ENCODE peak calls at places on chromosomes 4 and X, in ten cellular contexts. Q is HCT116, M is foreskin fibroblast, C is neural crest cell, T is fibroblast of mammary gland, L is upper lobe of right lung, I is A549, Z is GM20000, B is AG10803, X is IMR-90. G is an unnamed sample.

GRCh38 chr4:102640669-102641068 is 120.1 kb downstream of the MANBA start:
- DNase-seq in Q (no peak), M (peak; percentile 33), C (no peak), T (peak; percentile 63), L (no peak), I (no peak), Z (no peak), B (peak; percentile 47), X (peak; percentile 72), G (no peak)

GRCh38 chrX:130771230-130771629 is 131.8 kb downstream of the ENOX2 start:
- DNase-seq in Q (no peak), M (no peak), C (no peak), T (peak; percentile 47), L (no peak), I (no peak), Z (no peak), B (no peak), X (no peak), G (no peak)

GRCh38 chr4:157983300-157983699 is 189.5 kb downstream of the GASK1B start:
- DNase-seq in Q (no peak), M (no peak), C (no peak), T (peak; percentile 33), L (no peak), I (no peak), Z (no peak), B (no peak), X (no peak), G (no peak)

GRCh38 chr4:151407466-151408379 is 1.3 kb upstream of the FHIP1A start:
- DNase-seq in Q (no peak), M (no peak), C (no peak), T (no peak), L (peak; percentile 73), I (no peak), Z (peak; percentile 83), B (peak; percentile 43), X (no peak), G (peak; percentile 21)

GRCh38 chr4:5956285-5957021 is 61.8 kb downstream of the C4orf50 start:
- DNase-seq in Q (no peak), M (no peak), C (peak; percentile 31), T (no peak), L (peak; percentile 66), I (no peak), Z (no peak), B (no peak), X (no peak), G (no peak)

GRCh38 chr4:21697583-21697982 is 251.0 kb downstream of the KCNIP4 start:
- DNase-seq in Q (peak; percentile 3), M (no peak), C (peak; percentile 1), T (peak; percentile 17), L (no peak), I (peak; percentile 6), Z (no peak), B (no peak), X (no peak), G (no peak)

GRCh38 chr4:145482209-145483021 is 762 bp downstream of the SMAD1 start:
- DNase-seq in Q (peak; percentile 16), M (peak; percentile 63), C (peak; percentile 44), T (peak; percentile 78), L (peak; percentile 77), I (peak; percentile 46), Z (peak; percentile 73), B (peak; percentile 67), X (peak; percentile 86), G (peak; percentile 18)

GRCh38 chr4:20044502-20044911 is 207.2 kb upstream of the SLIT2 start:
- DNase-seq in Q (no peak), M (peak; percentile 18), C (no peak), T (no peak), L (no peak), I (no peak), Z (no peak), B (peak; percentile 72), X (peak; percentile 50), G (no peak)

GRCh38 chr4:26701786-26702227 is 117.9 kb downstream of the TBC1D19 start:
- DNase-seq in Q (peak; percentile 39), M (peak; percentile 15), C (no peak), T (peak; percentile 56), L (no peak), I (no peak), Z (no peak), B (peak; percentile 31), X (peak; percentile 70), G (no peak)

GRCh38 chr4:2673157-2673556 is 83.0 kb downstream of the TNIP2 start:
- DNase-seq in Q (no peak), M (no peak), C (no peak), T (peak; percentile 21), L (no peak), I (peak; percentile 11), Z (no peak), B (no peak), X (no peak), G (no peak)
- TF ChIP-seq CTCF in Q (peak; percentile 50), M (peak; percentile 42), C (peak; percentile 41), T (peak; percentile 49), L (peak; percentile 17), I (peak; percentile 21), Z (no peak), B (peak; percentile 20), X (peak; percentile 25), G (no peak)

GRCh38 chr4:77695769-77696168 is 90.1 kb downstream of the CXCL13 start:
- DNase-seq in Q (peak; percentile 86), M (peak; percentile 91), C (no peak), T (peak; percentile 97), L (no peak), I (peak; percentile 71), Z (no peak), B (peak; percentile 88), X (peak; percentile 97), G (no peak)

GRCh38 chr4:77701111-77701510 is 95.5 kb downstream of the CXCL13 start:
- DNase-seq in Q (no peak), M (no peak), C (no peak), T (no peak), L (no peak), I (no peak), Z (no peak), B (no peak), X (no peak), G (no peak)

GRCh38 chr4:77697860-77698599 is 92.4 kb downstream of the CXCL13 start:
- DNase-seq in Q (peak; percentile 29), M (peak; percentile 66), C (no peak), T (peak; percentile 77), L (no peak), I (peak; percentile 65), Z (peak; percentile 5), B (peak; percentile 72), X (peak; percentile 67), G (no peak)

DNA sequence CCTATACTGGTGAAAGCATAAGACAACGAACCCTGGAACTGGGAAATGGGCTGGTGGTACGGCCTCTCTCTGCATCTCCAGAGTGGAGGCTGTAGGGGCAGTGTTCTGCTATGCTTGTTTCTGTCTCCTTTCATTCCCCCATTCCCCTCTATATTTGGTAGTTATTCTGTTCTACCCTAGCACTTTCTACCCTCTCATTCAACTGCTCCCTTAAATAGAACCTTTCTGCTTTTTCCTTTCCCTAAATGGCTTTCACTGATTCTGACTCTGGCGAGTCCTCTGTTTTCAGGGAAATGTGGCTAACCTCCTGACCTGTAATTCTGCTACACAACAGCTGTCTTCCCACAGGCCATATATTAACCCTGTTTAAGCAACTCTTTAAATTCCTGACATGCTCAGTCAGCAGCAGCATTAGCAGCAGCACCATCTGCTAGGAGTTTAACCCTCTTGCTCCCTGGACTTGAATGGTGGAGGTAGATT is 94.2 kb downstream of the CXCL13 start:
- DNase-seq in Q (no peak), M (peak; percentile 89), C (peak; percentile 25), T (peak; percentile 90), L (no peak), I (peak; percentile 47), Z (no peak), B (peak; percentile 86), X (peak; percentile 93), G (no peak)
- TF ChIP-seq CTCF in Q (peak; percentile 33), M (peak; percentile 11), C (peak; percentile 25), T (peak; percentile 32), L (no peak), I (peak; percentile 11), Z (no peak), B (peak; percentile 39), X (peak; percentile 9), G (no peak)

GRCh38 chr4:175951794-175952193 is 113.8 kb upstream of the WDR17 start:
- DNase-seq in Q (no peak), M (no peak), C (no peak), T (peak; percentile 34), L (no peak), I (peak; percentile 37), Z (no peak), B (no peak), X (peak; percentile 1), G (no peak)

GRCh38 chr4:175954685-175955084 is 111.0 kb upstream of the WDR17 start:
- DNase-seq in Q (no peak), M (no peak), C (no peak), T (no peak), L (no peak), I (no peak), Z (no peak), B (no peak), X (no peak), G (no peak)

DNA sequence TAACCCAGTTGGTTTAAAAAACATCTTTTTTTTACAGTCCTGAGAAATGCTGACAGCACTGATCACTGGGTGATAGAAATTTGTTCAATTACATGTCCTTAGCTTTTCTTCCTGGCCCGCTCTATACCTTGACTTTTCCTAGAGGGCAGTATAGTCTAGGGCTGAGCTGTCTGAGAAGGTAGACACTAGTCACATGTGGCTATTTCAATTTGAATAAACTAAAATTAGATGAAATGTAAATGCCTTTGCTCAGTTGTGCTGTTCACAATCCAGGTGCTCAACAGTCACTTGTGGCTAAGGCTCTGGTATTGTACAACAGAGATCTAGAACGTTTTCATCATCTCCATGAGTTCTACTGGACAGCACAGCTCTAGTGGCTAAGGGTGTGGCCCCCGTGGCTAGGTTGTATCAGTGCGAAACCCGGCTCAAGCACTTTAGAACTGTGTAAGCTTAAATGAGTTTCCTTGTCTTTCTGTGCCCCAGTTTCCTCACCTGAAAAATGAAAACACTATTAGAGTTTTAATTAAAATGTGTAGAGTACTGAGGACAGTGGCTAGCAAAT is 111.6 kb upstream of the WDR17 start:
- DNase-seq in Q (no peak), M (no peak), C (no peak), T (peak; percentile 8), L (no peak), I (peak; percentile 2), Z (peak; percentile 30), B (no peak), X (no peak), G (no peak)
- TF ChIP-seq CTCF in Q (peak; percentile 50), M (no peak), C (peak; percentile 36), T (peak; percentile 19), L (no peak), I (no peak), Z (no peak), B (no peak), X (peak; percentile 19), G (no peak)

DNA sequence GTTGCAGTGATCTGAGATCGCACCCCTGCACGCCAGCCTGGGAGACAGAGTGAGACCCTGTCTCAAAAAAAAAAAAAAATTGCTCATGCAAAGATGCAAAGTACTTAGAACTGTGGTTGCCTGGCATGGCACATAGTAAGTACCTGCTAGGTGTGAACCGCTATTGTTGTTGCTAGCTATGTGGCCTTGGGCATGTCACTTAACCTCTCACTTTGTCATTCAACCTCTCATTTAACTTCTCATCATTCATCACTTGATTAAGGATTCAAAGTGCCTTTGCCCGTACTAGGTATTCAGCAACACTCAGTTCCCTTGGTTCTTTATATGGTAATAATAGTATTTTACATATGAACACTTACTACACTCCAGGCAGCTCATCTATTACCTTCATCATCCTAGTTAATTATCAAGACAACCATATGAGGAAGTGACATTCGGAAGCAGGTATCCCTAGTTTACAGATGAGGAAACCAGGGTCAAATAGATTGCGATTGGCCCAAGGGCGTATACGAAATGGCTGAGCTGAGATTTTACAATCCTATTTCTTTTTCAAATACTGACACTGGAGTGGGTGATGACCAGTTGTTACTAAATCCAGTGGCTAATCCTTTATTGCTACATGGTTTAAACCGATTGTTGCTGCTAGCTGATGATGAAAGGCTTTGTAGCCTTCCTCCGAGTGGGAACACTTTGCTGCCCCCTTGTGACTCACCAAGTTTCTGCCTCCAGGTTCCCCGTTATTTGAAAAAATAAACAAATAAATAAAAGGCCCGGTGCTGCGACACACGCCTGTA is 28.8 kb upstream of the SOWAHD start:
- DNase-seq in Q (peak; percentile 54), M (peak; percentile 44), C (peak; percentile 57), T (peak; percentile 77), L (peak; percentile 64), I (peak; percentile 70), Z (peak; percentile 38), B (peak; percentile 77), X (peak; percentile 64), G (peak; percentile 30)
- TF ChIP-seq CTCF in Q (peak; percentile 47), M (peak; percentile 58), C (peak; percentile 68), T (peak; percentile 62), L (peak; percentile 60), I (peak; percentile 66), Z (peak; percentile 18), B (peak; percentile 68), X (peak; percentile 65), G (no peak)

G was measured in activated B cell treated with CpG ODN at 0.5 μM for 24 hours.